ENCODE peak calls at places on chromosomes 6 and 20, in ten cellular contexts. One of them, this sample, is unnamed.
A peak's percentile ranks its signal among the peaks of the same experiment; 100 is the strongest.

GRCh38 chr6:137230547-137230946 is 11.4 kb upstream of the IFNGR1 start:
- DNase-seq in Peyer's patch: no peak
- DNase-seq in activated T-cell treated with anti-CD3 and anti-CD28 coated beads, Interleukin-2, amount 50 U/mL, for 48 hours: no peak
- DNase-seq in ACHN: no peak
- DNase-seq in iris pigment epithelial cell: no peak
- DNase-seq in sciatic nerve: no peak
- DNase-seq in COR-L47: no peak
- DNase-seq in T-helper 2 cell: no peak
- DNase-seq in AG10803: no peak
- DNase-seq in left cardiac atrium: no peak
- DNase-seq in this sample: no peak

GRCh38 chr6:53029761-53030160 is 34.7 kb upstream of the GSTA4 start:
- DNase-seq in Peyer's patch: no peak
- DNase-seq in activated T-cell treated with anti-CD3 and anti-CD28 coated beads, Interleukin-2, amount 50 U/mL, for 48 hours: no peak
- DNase-seq in ACHN: no peak
- DNase-seq in iris pigment epithelial cell: no peak
- DNase-seq in sciatic nerve: no peak
- DNase-seq in COR-L47: no peak
- DNase-seq in T-helper 2 cell: no peak
- DNase-seq in AG10803: no peak
- DNase-seq in left cardiac atrium: no peak
- DNase-seq in this sample: no peak

GRCh38 chr20:10179574-10180298 is 38.9 kb upstream of the SNAP25 start:
- DNase-seq in Peyer's patch: no peak
- DNase-seq in activated T-cell treated with anti-CD3 and anti-CD28 coated beads, Interleukin-2, amount 50 U/mL, for 48 hours: no peak
- DNase-seq in ACHN: peak; percentile 7
- DNase-seq in iris pigment epithelial cell: peak; percentile 14
- DNase-seq in sciatic nerve: no peak
- DNase-seq in COR-L47: no peak
- DNase-seq in T-helper 2 cell: no peak
- DNase-seq in AG10803: no peak
- DNase-seq in left cardiac atrium: no peak
- DNase-seq in this sample: no peak

GRCh38 chr20:3452690-3453089 is 18.1 kb upstream of the ATRN start:
- DNase-seq in Peyer's patch: no peak
- DNase-seq in activated T-cell treated with anti-CD3 and anti-CD28 coated beads, Interleukin-2, amount 50 U/mL, for 48 hours: no peak
- DNase-seq in ACHN: no peak
- DNase-seq in iris pigment epithelial cell: no peak
- DNase-seq in sciatic nerve: no peak
- DNase-seq in COR-L47: no peak
- DNase-seq in T-helper 2 cell: no peak
- DNase-seq in AG10803: no peak
- DNase-seq in left cardiac atrium: no peak
- DNase-seq in this sample: no peak

GRCh38 chr20:11140359-11140758 is 466.6 kb upstream of the JAG1 start:
- DNase-seq in Peyer's patch: no peak
- DNase-seq in activated T-cell treated with anti-CD3 and anti-CD28 coated beads, Interleukin-2, amount 50 U/mL, for 48 hours: no peak
- DNase-seq in ACHN: no peak
- DNase-seq in iris pigment epithelial cell: peak; percentile 93
- DNase-seq in sciatic nerve: no peak
- DNase-seq in COR-L47: no peak
- DNase-seq in T-helper 2 cell: no peak
- DNase-seq in AG10803: peak; percentile 89
- DNase-seq in left cardiac atrium: no peak
- DNase-seq in this sample: peak; percentile 48

GRCh38 chr20:58308680-58309527 is 611 bp upstream of the RAB22A start:
- DNase-seq in Peyer's patch: peak; percentile 61
- DNase-seq in activated T-cell treated with anti-CD3 and anti-CD28 coated beads, Interleukin-2, amount 50 U/mL, for 48 hours: peak; percentile 76
- DNase-seq in ACHN: peak; percentile 32
- DNase-seq in iris pigment epithelial cell: peak; percentile 61
- DNase-seq in sciatic nerve: peak; percentile 84
- DNase-seq in COR-L47: peak; percentile 46
- DNase-seq in T-helper 2 cell: peak; percentile 10
- DNase-seq in AG10803: peak; percentile 54
- DNase-seq in left cardiac atrium: peak; percentile 72
- DNase-seq in this sample: peak; percentile 50

GRCh38 chr6:166742981-166743380 is 115.9 kb upstream of the RPS6KA2 start:
- DNase-seq in Peyer's patch: no peak
- DNase-seq in activated T-cell treated with anti-CD3 and anti-CD28 coated beads, Interleukin-2, amount 50 U/mL, for 48 hours: no peak
- DNase-seq in ACHN: no peak
- DNase-seq in iris pigment epithelial cell: no peak
- DNase-seq in sciatic nerve: no peak
- DNase-seq in COR-L47: no peak
- DNase-seq in T-helper 2 cell: no peak
- DNase-seq in AG10803: no peak
- DNase-seq in left cardiac atrium: no peak
- DNase-seq in this sample: no peak

GRCh38 chr6:106787327-106788196 is 158.2 kb downstream of the QRSL1 start:
- DNase-seq in Peyer's patch: no peak
- DNase-seq in activated T-cell treated with anti-CD3 and anti-CD28 coated beads, Interleukin-2, amount 50 U/mL, for 48 hours: no peak
- DNase-seq in ACHN: peak; percentile 83
- DNase-seq in iris pigment epithelial cell: no peak
- DNase-seq in sciatic nerve: no peak
- DNase-seq in COR-L47: no peak
- DNase-seq in T-helper 2 cell: no peak
- DNase-seq in AG10803: no peak
- DNase-seq in left cardiac atrium: no peak
- DNase-seq in this sample: peak; percentile 98